ENCODE peak calls at places on chromosomes 5 and 9, in seven cellular contexts. One of them, this sample, is unnamed. For H3K9me3, the result is how much of the 10 kb centered on the place peaks cover.

GRCh38 chr9:121059998-121060636 is 10.0 kb upstream of the C5 start:
- DNase-seq in body of pancreas: peak
- DNase-seq in A549: peak
- DNase-seq in ovary: no peak
- DNase-seq in tibial nerve: peak
- DNase-seq in esophagus muscularis mucosa: no peak
- DNase-seq in breast epithelium: no peak
- DNase-seq in this sample: no peak

GRCh38 chr9:69253057-69253456 is 72.0 kb upstream of the ENTREP1 start:
- DNase-seq in body of pancreas: no peak
- DNase-seq in A549: no peak
- DNase-seq in ovary: no peak
- DNase-seq in tibial nerve: no peak
- DNase-seq in esophagus muscularis mucosa: no peak
- DNase-seq in breast epithelium: no peak
- DNase-seq in this sample: no peak

GRCh38 chr5:137487600-137487999 is 11.5 kb downstream of the SPOCK1 start:
- DNase-seq in body of pancreas: no peak
- DNase-seq in A549: no peak
- DNase-seq in ovary: no peak
- DNase-seq in tibial nerve: peak
- DNase-seq in esophagus muscularis mucosa: no peak
- DNase-seq in breast epithelium: no peak
- DNase-seq in this sample: no peak

GRCh38 chr5:163846512-163846911 is 341.1 kb downstream of the MAT2B start:
- DNase-seq in body of pancreas: no peak
- DNase-seq in A549: no peak
- DNase-seq in ovary: no peak
- DNase-seq in tibial nerve: no peak
- DNase-seq in esophagus muscularis mucosa: no peak
- DNase-seq in breast epithelium: no peak
- DNase-seq in this sample: no peak

GRCh38 chr5:172274951-172275753 is 8.4 kb downstream of the UBTD2 start:
- DNase-seq in body of pancreas: no peak
- DNase-seq in A549: no peak
- DNase-seq in ovary: no peak
- DNase-seq in tibial nerve: peak
- DNase-seq in esophagus muscularis mucosa: no peak
- DNase-seq in breast epithelium: no peak
- DNase-seq in this sample: no peak

GRCh38 chr5:168975331-168975730 is 325.6 kb downstream of the SLIT3 start:
- DNase-seq in body of pancreas: no peak
- DNase-seq in A549: no peak
- DNase-seq in ovary: no peak
- DNase-seq in tibial nerve: no peak
- DNase-seq in esophagus muscularis mucosa: no peak
- DNase-seq in breast epithelium: no peak
- DNase-seq in this sample: no peak

GRCh38 chr5:175701797-175702196 is 43.9 kb downstream of the HRH2 start:
- DNase-seq in body of pancreas: no peak
- DNase-seq in A549: no peak
- DNase-seq in ovary: no peak
- DNase-seq in tibial nerve: no peak
- DNase-seq in esophagus muscularis mucosa: no peak
- DNase-seq in breast epithelium: no peak
- DNase-seq in this sample: no peak

GRCh38 chr9:21967707-21968106 is 26.5 kb downstream of the CDKN2A start:
- DNase-seq in body of pancreas: no peak
- DNase-seq in A549: no peak
- DNase-seq in ovary: no peak
- DNase-seq in tibial nerve: no peak
- DNase-seq in esophagus muscularis mucosa: no peak
- DNase-seq in breast epithelium: no peak
- DNase-seq in this sample: no peak

GRCh38 chr5:43041669-43042175 is 1.6 kb upstream of the ANXA2R start:
- DNase-seq in body of pancreas: peak
- DNase-seq in A549: peak
- DNase-seq in ovary: peak
- DNase-seq in tibial nerve: no peak
- DNase-seq in esophagus muscularis mucosa: no peak
- DNase-seq in breast epithelium: no peak
- DNase-seq in this sample: peak

GRCh38 chr5:158126442-158127399 is 267.8 kb upstream of the CLINT1 start:
- DNase-seq in body of pancreas: no peak
- DNase-seq in A549: no peak
- DNase-seq in ovary: no peak
- DNase-seq in tibial nerve: no peak
- DNase-seq in esophagus muscularis mucosa: no peak
- DNase-seq in breast epithelium: no peak
- DNase-seq in this sample: no peak

GRCh38 chr5:178445534-178445933 is 144.7 kb downstream of the COL23A1 start:
- DNase-seq in body of pancreas: no peak
- DNase-seq in A549: no peak
- DNase-seq in ovary: no peak
- DNase-seq in tibial nerve: no peak
- DNase-seq in esophagus muscularis mucosa: no peak
- DNase-seq in breast epithelium: no peak
- DNase-seq in this sample: no peak

GRCh38 chr9:76619645-76620044 is 144.6 kb upstream of the PCA3 start:
- DNase-seq in body of pancreas: no peak
- DNase-seq in A549: no peak
- DNase-seq in ovary: no peak
- DNase-seq in tibial nerve: no peak
- DNase-seq in esophagus muscularis mucosa: no peak
- DNase-seq in breast epithelium: no peak
- DNase-seq in this sample: no peak

GRCh38 chr9:132970306-132971062 is 8.0 kb upstream of the GFI1B start:
- DNase-seq in body of pancreas: peak
- DNase-seq in A549: no peak
- DNase-seq in ovary: no peak
- DNase-seq in tibial nerve: no peak
- DNase-seq in esophagus muscularis mucosa: no peak
- DNase-seq in breast epithelium: no peak
- DNase-seq in this sample: no peak

GRCh38 chr5:138353550-138353893 is 1.0 kb downstream of the KDM3B start:
- DNase-seq in body of pancreas: no peak
- DNase-seq in A549: no peak
- DNase-seq in ovary: no peak
- DNase-seq in tibial nerve: no peak
- DNase-seq in esophagus muscularis mucosa: no peak
- DNase-seq in breast epithelium: no peak
- DNase-seq in this sample: no peak

DNA sequence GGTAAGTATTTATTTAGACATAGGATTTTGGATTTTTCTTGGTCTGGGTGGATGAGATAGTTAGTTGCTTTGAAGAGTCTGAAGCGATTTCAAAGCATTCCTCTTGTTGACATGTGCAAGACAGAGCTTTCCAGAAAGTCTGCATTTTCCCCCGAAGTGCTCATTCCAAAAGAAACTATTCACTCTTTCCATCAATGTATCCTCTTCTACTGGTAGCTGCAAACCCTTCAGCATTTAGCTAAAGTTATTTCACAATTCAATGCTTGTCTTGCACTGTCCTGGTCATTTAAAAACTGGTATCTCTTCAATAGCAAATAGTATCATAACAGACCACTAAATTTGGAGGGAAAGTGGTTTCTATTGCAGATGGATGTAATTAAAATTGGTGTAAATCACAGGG is 13.0 kb downstream of the NREP start:
- DNase-seq in body of pancreas: no peak
- DNase-seq in A549: no peak
- DNase-seq in ovary: no peak
- DNase-seq in tibial nerve: no peak
- DNase-seq in esophagus muscularis mucosa: no peak
- DNase-seq in breast epithelium: no peak
- DNase-seq in this sample: no peak
- H3K27ac ChIP-seq in body of pancreas: no peak
- H3K27ac ChIP-seq in A549: no peak
- H3K27ac ChIP-seq in ovary: no peak
- H3K27ac ChIP-seq in tibial nerve: no peak
- H3K27ac ChIP-seq in esophagus muscularis mucosa: no peak
- H3K27ac ChIP-seq in breast epithelium: no peak
- H3K27ac ChIP-seq in this sample: peak

GRCh38 chr9:128455849-128456612 is at the start of gene ODF2:
- DNase-seq in body of pancreas: peak
- DNase-seq in A549: peak
- DNase-seq in ovary: peak
- DNase-seq in tibial nerve: peak
- DNase-seq in esophagus muscularis mucosa: peak
- DNase-seq in breast epithelium: peak
- DNase-seq in this sample: peak
- TF ChIP-seq POLR2A in body of pancreas: peak
- TF ChIP-seq POLR2A in A549: peak
- TF ChIP-seq POLR2A in ovary: peak
- TF ChIP-seq POLR2A in tibial nerve: no peak
- TF ChIP-seq POLR2A in esophagus muscularis mucosa: no peak
- TF ChIP-seq POLR2A in breast epithelium: no peak
- TF ChIP-seq POLR2A in this sample: peak

GRCh38 chr5:150905312-150905683 is 518 bp upstream of the ZNF300 start:
- DNase-seq in body of pancreas: no peak
- DNase-seq in A549: no peak
- DNase-seq in ovary: no peak
- DNase-seq in tibial nerve: no peak
- DNase-seq in esophagus muscularis mucosa: no peak
- DNase-seq in breast epithelium: no peak
- DNase-seq in this sample: no peak
- H3K9me3 ChIP-seq in body of pancreas: under half
- H3K9me3 ChIP-seq in A549: half or more
- H3K9me3 ChIP-seq in ovary: under half
- H3K9me3 ChIP-seq in tibial nerve: under half
- H3K9me3 ChIP-seq in esophagus muscularis mucosa: under half
- H3K9me3 ChIP-seq in breast epithelium: half or more
- H3K9me3 ChIP-seq in this sample: under half

GRCh38 chr5:77394064-77394716 is 97.9 kb downstream of the WDR41 start:
- DNase-seq in body of pancreas: no peak
- DNase-seq in A549: no peak
- DNase-seq in ovary: no peak
- DNase-seq in tibial nerve: no peak
- DNase-seq in esophagus muscularis mucosa: peak
- DNase-seq in breast epithelium: no peak
- DNase-seq in this sample: no peak

GRCh38 chr5:77390222-77390621 is 101.9 kb downstream of the WDR41 start:
- DNase-seq in body of pancreas: no peak
- DNase-seq in A549: no peak
- DNase-seq in ovary: peak
- DNase-seq in tibial nerve: no peak
- DNase-seq in esophagus muscularis mucosa: no peak
- DNase-seq in breast epithelium: no peak
- DNase-seq in this sample: no peak

GRCh38 chr5:77391240-77391765 is 100.8 kb downstream of the WDR41 start:
- DNase-seq in body of pancreas: no peak
- DNase-seq in A549: no peak
- DNase-seq in ovary: peak
- DNase-seq in tibial nerve: no peak
- DNase-seq in esophagus muscularis mucosa: peak
- DNase-seq in breast epithelium: no peak
- DNase-seq in this sample: no peak

GRCh38 chr5:77389746-77390145 is 102.4 kb downstream of the WDR41 start:
- DNase-seq in body of pancreas: no peak
- DNase-seq in A549: no peak
- DNase-seq in ovary: no peak
- DNase-seq in tibial nerve: no peak
- DNase-seq in esophagus muscularis mucosa: no peak
- DNase-seq in breast epithelium: no peak
- DNase-seq in this sample: no peak

GRCh38 chr5:77390795-77391194 is 101.3 kb downstream of the WDR41 start:
- DNase-seq in body of pancreas: peak
- DNase-seq in A549: no peak
- DNase-seq in ovary: no peak
- DNase-seq in tibial nerve: no peak
- DNase-seq in esophagus muscularis mucosa: peak
- DNase-seq in breast epithelium: no peak
- DNase-seq in this sample: no peak
- H3K27ac ChIP-seq in body of pancreas: no peak
- H3K27ac ChIP-seq in A549: no peak
- H3K27ac ChIP-seq in ovary: peak
- H3K27ac ChIP-seq in tibial nerve: no peak
- H3K27ac ChIP-seq in esophagus muscularis mucosa: no peak
- H3K27ac ChIP-seq in breast epithelium: no peak
- H3K27ac ChIP-seq in this sample: no peak

DNA sequence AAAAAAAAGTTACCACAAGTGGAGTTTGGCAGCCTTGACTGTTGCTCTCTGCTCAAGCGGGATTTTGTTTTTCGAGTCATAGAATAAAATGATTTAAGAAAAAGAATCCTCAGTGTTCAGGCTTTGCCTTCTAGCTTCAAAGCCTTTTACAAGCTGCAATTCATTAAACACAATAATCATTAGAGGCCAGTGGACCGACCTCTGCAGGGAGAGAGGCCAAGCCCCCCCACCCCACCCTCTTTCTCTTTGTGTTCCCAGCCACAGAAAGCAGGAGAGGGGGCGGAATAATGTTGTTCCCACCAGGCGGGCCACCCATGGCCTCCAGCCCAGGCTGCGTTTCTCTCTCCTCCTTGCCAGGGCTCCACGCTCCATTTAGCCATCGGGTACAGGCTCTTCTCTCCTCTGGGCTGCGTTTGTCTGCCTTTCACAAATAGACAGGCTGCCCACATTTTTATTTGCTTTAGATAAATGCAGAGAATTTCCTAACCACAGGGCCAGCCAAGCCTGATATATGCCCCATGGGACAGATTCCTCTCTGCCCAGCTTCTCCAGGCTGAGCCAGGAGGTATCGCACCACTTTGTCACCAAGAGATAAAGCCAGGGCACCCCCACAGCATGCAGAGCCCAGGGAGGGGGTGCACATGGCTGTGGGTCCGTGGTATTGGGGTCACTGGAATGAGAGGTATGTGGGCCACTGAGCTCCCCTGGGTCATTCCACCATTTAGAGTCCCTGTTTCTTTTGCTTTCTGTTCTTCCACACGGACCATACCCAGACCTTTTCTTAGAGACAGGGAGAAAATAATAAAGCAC is 318.8 kb downstream of the PIK3R1 start:
- DNase-seq in body of pancreas: peak
- DNase-seq in A549: no peak
- DNase-seq in ovary: peak
- DNase-seq in tibial nerve: no peak
- DNase-seq in esophagus muscularis mucosa: no peak
- DNase-seq in breast epithelium: no peak
- DNase-seq in this sample: peak
- TF ChIP-seq POLR2A in body of pancreas: no peak
- TF ChIP-seq POLR2A in A549: no peak
- TF ChIP-seq POLR2A in ovary: no peak
- TF ChIP-seq POLR2A in tibial nerve: no peak
- TF ChIP-seq POLR2A in esophagus muscularis mucosa: no peak
- TF ChIP-seq POLR2A in breast epithelium: no peak
- TF ChIP-seq POLR2A in this sample: no peak